ENCODE peak calls at places on chromosome 6, in four cellular contexts. R is hepatocyte, S is astrocyte, K is HCT116. E is an unnamed sample.

GRCh38 chr6:126890055-126890454 is 228.4 kb upstream of the RSPO3 start:
- DNase-seq in R (no peak), S (no peak), K (no peak), E (no peak)

GRCh38 chr6:29737707-29738630 is 14.7 kb downstream of the HLA-F start:
- DNase-seq in R (peak), S (peak), K (peak), E (peak)

GRCh38 chr6:83920017-83920416 is 60.5 kb downstream of the CYB5R4 start:
- DNase-seq in R (no peak), S (peak), K (no peak), E (no peak)

GRCh38 chr6:27471365-27472115 is 1.4 kb downstream of the ZNF184 start:
- DNase-seq in R (no peak), S (no peak), K (no peak), E (no peak)

GRCh38 chr6:42720739-42721138 is 1.7 kb downstream of the PRPH2 start:
- DNase-seq in R (no peak), S (peak), K (no peak), E (no peak)

GRCh38 chr6:53906842-53907241 is 112.0 kb downstream of the LRRC1 start:
- DNase-seq in R (no peak), S (no peak), K (no peak), E (no peak)

GRCh38 chr6:32204268-32204715 is 11.8 kb upstream of the GPSM3 start:
- DNase-seq in R (no peak), S (no peak), K (no peak), E (no peak)

GRCh38 chr6:109284675-109285074 is 97.6 kb downstream of the CD164 start:
- DNase-seq in R (no peak), S (no peak), K (no peak), E (no peak)

GRCh38 chr6:167973092-167973880 is 24.2 kb upstream of the KIF25 start:
- DNase-seq in R (no peak), S (no peak), K (no peak), E (no peak)

GRCh38 chr6:161133973-161134372 is 139.9 kb downstream of the AGPAT4 start:
- DNase-seq in R (no peak), S (peak), K (no peak), E (no peak)

GRCh38 chr6:138944412-138944811 is 43.6 kb downstream of the REPS1 start:
- DNase-seq in R (no peak), S (peak), K (no peak), E (peak)

GRCh38 chr6:69775941-69776340 is 20.9 kb downstream of the LMBRD1 start:
- DNase-seq in R (no peak), S (no peak), K (no peak), E (no peak)

GRCh38 chr6:110063864-110064263 is 85.8 kb downstream of the GPR6 start:
- DNase-seq in R (no peak), S (no peak), K (no peak), E (no peak)

GRCh38 chr6:99458319-99458718 is 33.2 kb upstream of the PNISR start:
- DNase-seq in R (peak), S (peak), K (peak), E (no peak)

GRCh38 chr6:57262491-57262890 is 40.4 kb upstream of the RAB23 start:
- DNase-seq in R (no peak), S (no peak), K (no peak), E (no peak)

GRCh38 chr6:128482642-128483041 is 37.8 kb downstream of the PTPRK start:
- DNase-seq in R (no peak), S (no peak), K (no peak), E (no peak)

GRCh38 chr6:33419580-33420492 is at the start of gene SYNGAP1:
- DNase-seq in R (peak), S (peak), K (no peak), E (no peak)

GRCh38 chr6:3861424-3861823 is 12.3 kb downstream of the FAM50B start:
- DNase-seq in R (no peak), S (no peak), K (no peak), E (no peak)

GRCh38 chr6:105522626-105523322 is 119.9 kb upstream of the PREP start:
- DNase-seq in R (no peak), S (peak), K (peak), E (peak)

GRCh38 chr6:89818977-89819335 is 638 bp downstream of the MDN1 start:
- DNase-seq in R (peak), S (peak), K (no peak), E (no peak)

GRCh38 chr6:79249136-79249535 is 14.7 kb upstream of the HMGN3 start:
- DNase-seq in R (no peak), S (no peak), K (no peak), E (no peak)

GRCh38 chr6:105886812-105887513 is 199.2 kb upstream of the PRDM1 start:
- DNase-seq in R (no peak), S (peak), K (no peak), E (no peak)

GRCh38 chr6:116330511-116330910 is 40.2 kb upstream of the DSE start:
- DNase-seq in R (no peak), S (no peak), K (no peak), E (no peak)

GRCh38 chr6:137240168-137240567 is 21.0 kb upstream of the IFNGR1 start:
- DNase-seq in R (peak), S (peak), K (no peak), E (peak)

GRCh38 chr6:156781882-156782631 is 4.9 kb downstream of the ARID1B start:
- DNase-seq in R (no peak), S (no peak), K (no peak), E (no peak)

GRCh38 chr6:84524636-84525035 is 239.8 kb downstream of the TBX18 start:
- DNase-seq in R (no peak), S (no peak), K (no peak), E (no peak)

GRCh38 chr6:19303381-19303780 is 533.8 kb upstream of the ID4 start:
- DNase-seq in R (no peak), S (peak), K (no peak), E (no peak)

GRCh38 chr6:6697620-6698019 is 109.1 kb downstream of the LY86 start:
- DNase-seq in R (no peak), S (no peak), K (no peak), E (no peak)

GRCh38 chr6:142030115-142030619 is 102.6 kb upstream of the GJE1 start:
- DNase-seq in R (no peak), S (peak), K (no peak), E (no peak)

GRCh38 chr6:20497200-20497820 is 36.9 kb upstream of the CDKAL1 start:
- DNase-seq in R (no peak), S (peak), K (no peak), E (no peak)

GRCh38 chr6:122610690-122611455 is 668 bp downstream of the PKIB start:
- DNase-seq in R (peak), S (peak), K (peak), E (peak)

GRCh38 chr6:57109905-57110304 is 19.9 kb downstream of the ZNF451 start:
- DNase-seq in R (no peak), S (no peak), K (no peak), E (no peak)

GRCh38 chr6:160300076-160300695 is 41.6 kb upstream of the SLC22A2 start:
- DNase-seq in R (peak), S (no peak), K (no peak), E (no peak)

GRCh38 chr6:8828376-8828775 is 393.0 kb upstream of the SLC35B3 start:
- DNase-seq in R (no peak), S (no peak), K (no peak), E (no peak)

GRCh38 chr6:47047097-47047478 is 5.0 kb upstream of the ADGRF1 start:
- DNase-seq in R (no peak), S (no peak), K (no peak), E (no peak)
- H2AFZ ChIP-seq in R (peak), S (peak), K (no peak), E (no peak)

GRCh38 chr6:150004101-150004782 is 21.1 kb downstream of the RAET1L start:
- DNase-seq in R (no peak), S (no peak), K (no peak), E (no peak)
- TF ChIP-seq EZH2 in R (no peak), S (peak), K (no peak), E (no peak)

GRCh38 chr6:35485402-35485877 is 11.4 kb downstream of the TEAD3 start:
- DNase-seq in R (peak), S (peak), K (no peak), E (peak)
- H2AFZ ChIP-seq in R (no peak), S (no peak), K (no peak), E (peak)

DNA sequence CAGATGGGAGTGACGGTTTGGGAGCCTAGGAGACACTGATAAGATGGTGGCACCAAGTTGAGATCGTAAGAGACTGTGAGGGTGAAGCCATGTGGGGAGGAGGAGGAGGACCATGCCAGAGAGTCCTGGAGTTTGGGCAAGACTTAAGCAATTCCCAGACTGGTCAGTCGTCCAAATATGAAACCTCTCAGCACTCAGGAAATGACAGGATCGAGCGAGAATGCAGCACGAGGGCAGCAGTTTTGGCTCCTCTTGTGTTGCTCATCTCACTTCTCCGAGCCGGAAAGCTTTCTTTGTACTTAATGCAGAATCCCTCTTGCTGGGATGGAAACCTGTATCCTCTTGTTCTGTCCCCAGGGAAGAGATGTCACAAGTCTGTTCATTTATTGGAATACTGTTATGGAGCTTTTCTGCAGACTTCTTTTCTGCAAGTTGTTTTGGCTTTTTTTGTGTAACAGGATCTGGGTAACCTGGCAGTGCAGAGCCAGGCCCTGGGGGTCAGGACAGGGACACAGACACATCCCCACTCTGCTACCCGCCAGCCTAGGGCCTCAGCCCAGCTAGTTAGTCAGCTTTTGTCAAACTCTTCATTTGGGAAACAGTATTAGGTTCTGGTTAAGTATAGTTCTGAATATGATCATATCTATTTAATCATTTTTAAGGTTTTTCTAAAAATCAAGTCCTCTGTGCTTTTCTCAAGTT is 34.3 kb downstream of the FNDC1 start:
- DNase-seq in R (no peak), S (peak), K (no peak), E (no peak)
- TF ChIP-seq EZH2 in R (no peak), S (no peak), K (no peak), E (no peak)

GRCh38 chr6:71386215-71386614 is 97.6 kb downstream of the OGFRL1 start:
- DNase-seq in R (no peak), S (no peak), K (no peak), E (peak)

GRCh38 chr6:71383891-71384489 is 95.4 kb downstream of the OGFRL1 start:
- DNase-seq in R (peak), S (no peak), K (peak), E (peak)

GRCh38 chr6:71387179-71387578 is 98.6 kb downstream of the OGFRL1 start:
- DNase-seq in R (no peak), S (no peak), K (no peak), E (no peak)

GRCh38 chr6:71385111-71385822 is 96.7 kb downstream of the OGFRL1 start:
- DNase-seq in R (no peak), S (no peak), K (no peak), E (no peak)

DNA sequence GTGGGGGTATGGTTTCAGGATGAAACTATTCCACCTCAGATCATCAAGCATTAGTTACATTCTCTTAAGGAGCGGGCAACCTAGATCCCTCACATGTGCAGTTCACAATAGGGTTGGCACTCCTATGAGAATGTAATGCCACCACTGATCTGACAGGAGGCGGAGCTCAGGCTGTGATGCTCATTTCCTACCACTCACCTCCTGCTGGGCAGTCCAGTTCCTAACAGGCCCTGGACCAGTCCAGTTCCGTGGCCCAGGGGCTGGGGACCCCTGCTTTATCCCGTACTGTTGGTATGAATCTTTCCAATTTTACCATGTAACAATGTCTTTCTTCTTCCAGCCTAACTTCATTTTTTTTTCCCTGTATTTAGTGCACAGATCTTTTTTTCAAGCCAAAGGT is 94.9 kb downstream of the OGFRL1 start:
- DNase-seq in R (no peak), S (no peak), K (peak), E (no peak)
- H2AFZ ChIP-seq in R (no peak), S (no peak), K (peak), E (no peak)

GRCh38 chr6:37353761-37354525 is at the start of gene RNF8:
- DNase-seq in R (peak), S (peak), K (peak), E (peak)
- TF ChIP-seq EZH2 in R (no peak), S (no peak), K (no peak), E (no peak)

DNA sequence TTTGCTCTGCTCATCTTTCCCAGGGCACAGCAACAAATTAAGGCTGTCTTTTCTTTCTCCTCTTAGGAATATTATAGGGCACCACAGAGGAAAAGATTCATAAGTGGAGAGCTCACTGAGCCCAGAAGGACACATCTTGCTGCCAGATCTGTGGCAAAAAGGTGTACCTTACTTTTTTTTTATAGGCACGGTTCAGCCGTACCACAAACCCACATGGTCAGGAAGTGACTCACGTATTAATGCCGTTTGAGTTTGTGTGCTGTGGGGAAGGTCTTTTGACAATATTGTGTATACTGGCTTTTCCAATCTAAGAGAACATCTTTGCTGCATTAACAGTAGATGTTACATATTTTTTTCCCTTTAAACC is 28.4 kb downstream of the PAQR8 start:
- DNase-seq in R (peak), S (peak), K (peak), E (peak)
- H2AFZ ChIP-seq in R (peak), S (no peak), K (peak), E (peak)